ENCODE peak calls at places on chromosomes 2 and 18, in six cellular contexts. One of them, this sample, is unnamed.

GRCh38 chr2:88074854-88075292 is 7.2 kb downstream of the SMYD1 start:
- DNase-seq in kidney: no peak
- DNase-seq in pancreas: no peak
- DNase-seq in aorta: no peak
- DNase-seq in psoas muscle: no peak
- DNase-seq in H7: no peak
- DNase-seq in this sample: peak

GRCh38 chr2:143058795-143059194 is 70.4 kb upstream of the ARHGAP15 start:
- DNase-seq in H7: no peak
- DNase-seq in aorta: no peak
- DNase-seq in kidney: no peak
- DNase-seq in pancreas: no peak
- DNase-seq in psoas muscle: no peak
- DNase-seq in this sample: no peak

GRCh38 chr2:111116843-111117665 is 3.7 kb upstream of the BCL2L11 start:
- DNase-seq in aorta: peak
- DNase-seq in pancreas: peak
- DNase-seq in kidney: peak
- DNase-seq in H7: peak
- DNase-seq in psoas muscle: peak
- DNase-seq in this sample: peak

GRCh38 chr2:145723872-145724271 is 1204.0 kb upstream of the ZEB2 start:
- DNase-seq in aorta: no peak
- DNase-seq in psoas muscle: no peak
- DNase-seq in H7: no peak
- DNase-seq in kidney: no peak
- DNase-seq in pancreas: no peak
- DNase-seq in this sample: no peak

GRCh38 chr2:85326946-85327756 is 638 bp downstream of the TGOLN2 start:
- DNase-seq in H7: no peak
- DNase-seq in kidney: peak
- DNase-seq in pancreas: peak
- DNase-seq in psoas muscle: peak
- DNase-seq in aorta: peak
- DNase-seq in this sample: peak

GRCh38 chr2:109020217-109020637 is 31.2 kb upstream of the EDAR start:
- DNase-seq in pancreas: no peak
- DNase-seq in aorta: no peak
- DNase-seq in kidney: no peak
- DNase-seq in psoas muscle: no peak
- DNase-seq in H7: peak
- DNase-seq in this sample: peak

GRCh38 chr2:28360742-28361293 is 31.8 kb upstream of the FOSL2 start:
- DNase-seq in aorta: no peak
- DNase-seq in H7: no peak
- DNase-seq in psoas muscle: peak
- DNase-seq in kidney: peak
- DNase-seq in pancreas: no peak
- DNase-seq in this sample: peak

GRCh38 chr2:240520974-240521350 is 36.8 kb downstream of the ANKMY1 start:
- DNase-seq in kidney: no peak
- DNase-seq in pancreas: peak
- DNase-seq in aorta: peak
- DNase-seq in psoas muscle: no peak
- DNase-seq in H7: peak
- DNase-seq in this sample: no peak

GRCh38 chr2:67706082-67706481 is 308.9 kb downstream of the ETAA1 start:
- DNase-seq in H7: no peak
- DNase-seq in kidney: no peak
- DNase-seq in psoas muscle: no peak
- DNase-seq in pancreas: no peak
- DNase-seq in aorta: no peak
- DNase-seq in this sample: no peak

GRCh38 chr2:24049485-24050021 is at the start of gene FKBP1B:
- DNase-seq in psoas muscle: peak
- DNase-seq in pancreas: peak
- DNase-seq in H7: peak
- DNase-seq in kidney: peak
- DNase-seq in aorta: peak
- DNase-seq in this sample: peak

GRCh38 chr18:31684279-31685096 is at the start of gene B4GALT6:
- DNase-seq in pancreas: peak
- DNase-seq in aorta: no peak
- DNase-seq in H7: peak
- DNase-seq in kidney: peak
- DNase-seq in psoas muscle: peak
- DNase-seq in this sample: peak

GRCh38 chr18:77155031-77155430 is 22.4 kb upstream of the MBP start:
- DNase-seq in pancreas: no peak
- DNase-seq in psoas muscle: no peak
- DNase-seq in aorta: no peak
- DNase-seq in H7: no peak
- DNase-seq in kidney: no peak
- DNase-seq in this sample: no peak

GRCh38 chr2:106030287-106031268 is 163.5 kb downstream of the UXS1 start:
- DNase-seq in aorta: no peak
- DNase-seq in kidney: peak
- DNase-seq in psoas muscle: peak
- DNase-seq in pancreas: no peak
- DNase-seq in H7: no peak
- DNase-seq in this sample: peak
- H3K4me3 ChIP-seq in aorta: no peak
- H3K4me3 ChIP-seq in kidney: no peak
- H3K4me3 ChIP-seq in psoas muscle: peak
- H3K4me3 ChIP-seq in pancreas: no peak
- H3K4me3 ChIP-seq in H7: no peak
- H3K4me3 ChIP-seq in this sample: no peak

DNA sequence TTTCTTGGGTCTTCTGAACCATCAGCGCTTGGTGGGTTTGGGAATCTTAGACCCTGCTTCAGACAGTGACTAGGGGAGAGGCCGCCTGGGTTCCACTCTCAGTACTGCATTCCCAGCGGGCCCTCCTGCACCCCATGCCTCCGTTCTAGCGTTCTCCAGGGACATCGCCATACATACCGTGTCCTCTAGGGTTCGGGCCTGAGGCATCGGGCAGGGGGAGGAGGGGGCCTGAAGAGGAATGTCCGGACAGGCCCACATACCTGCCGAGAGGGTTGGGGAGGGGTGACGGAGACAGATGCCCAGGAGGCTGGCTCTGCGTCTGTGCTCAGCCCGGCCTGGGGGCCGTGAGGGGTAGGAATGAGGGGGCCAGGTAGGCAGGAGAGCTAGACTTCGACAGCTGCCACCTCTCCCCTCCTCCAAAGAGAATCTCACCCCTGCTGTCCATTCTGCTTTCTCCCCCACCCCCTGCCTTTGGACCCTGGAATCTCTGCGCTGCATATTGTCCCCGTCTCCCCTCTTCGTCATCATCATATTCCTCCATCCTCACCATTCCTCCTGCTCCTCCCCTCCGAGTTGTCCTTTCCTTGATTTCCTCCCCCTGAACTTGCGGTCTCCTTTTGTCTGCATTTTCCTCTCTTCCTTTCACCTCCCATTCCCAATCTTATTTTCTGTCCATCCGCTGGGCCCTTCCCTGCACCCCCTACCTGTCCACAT is 7.8 kb upstream of the WNT10A start:
- DNase-seq in psoas muscle: no peak
- DNase-seq in H7: peak
- DNase-seq in aorta: no peak
- DNase-seq in pancreas: no peak
- DNase-seq in kidney: no peak
- DNase-seq in this sample: no peak
- H3K4me3 ChIP-seq in psoas muscle: peak
- H3K4me3 ChIP-seq in H7: no peak
- H3K4me3 ChIP-seq in aorta: no peak
- H3K4me3 ChIP-seq in pancreas: no peak
- H3K4me3 ChIP-seq in kidney: no peak
- H3K4me3 ChIP-seq in this sample: no peak

GRCh38 chr2:221571391-221572179 is 519 bp downstream of the EPHA4 start:
- DNase-seq in kidney: peak
- DNase-seq in psoas muscle: peak
- DNase-seq in pancreas: peak
- DNase-seq in aorta: peak
- DNase-seq in H7: peak
- DNase-seq in this sample: no peak

GRCh38 chr2:221569342-221570278 is 2.5 kb downstream of the EPHA4 start:
- DNase-seq in kidney: no peak
- DNase-seq in pancreas: no peak
- DNase-seq in psoas muscle: no peak
- DNase-seq in H7: peak
- DNase-seq in aorta: no peak
- DNase-seq in this sample: no peak

GRCh38 chr2:221572180-221572820 is at the start of gene EPHA4:
- DNase-seq in psoas muscle: peak
- DNase-seq in aorta: peak
- DNase-seq in kidney: peak
- DNase-seq in pancreas: peak
- DNase-seq in H7: peak
- DNase-seq in this sample: no peak

GRCh38 chr2:221571108-221571390 is 1.1 kb downstream of the EPHA4 start:
- DNase-seq in pancreas: peak
- DNase-seq in H7: no peak
- DNase-seq in kidney: peak
- DNase-seq in psoas muscle: no peak
- DNase-seq in aorta: no peak
- DNase-seq in this sample: no peak

GRCh38 chr2:221570321-221571107 is 1.6 kb downstream of the EPHA4 start:
- DNase-seq in psoas muscle: no peak
- DNase-seq in aorta: peak
- DNase-seq in H7: peak
- DNase-seq in kidney: peak
- DNase-seq in pancreas: peak
- DNase-seq in this sample: no peak
- H3K4me3 ChIP-seq in psoas muscle: peak
- H3K4me3 ChIP-seq in aorta: peak
- H3K4me3 ChIP-seq in H7: peak
- H3K4me3 ChIP-seq in kidney: peak
- H3K4me3 ChIP-seq in pancreas: no peak
- H3K4me3 ChIP-seq in this sample: no peak

GRCh38 chr2:231228223-231228622 is 29.8 kb downstream of the ARMC9 start:
- DNase-seq in aorta: no peak
- DNase-seq in pancreas: no peak
- DNase-seq in kidney: no peak
- DNase-seq in H7: peak
- DNase-seq in psoas muscle: no peak
- DNase-seq in this sample: peak
- H3K4me3 ChIP-seq in aorta: no peak
- H3K4me3 ChIP-seq in pancreas: no peak
- H3K4me3 ChIP-seq in kidney: no peak
- H3K4me3 ChIP-seq in H7: no peak
- H3K4me3 ChIP-seq in psoas muscle: no peak
- H3K4me3 ChIP-seq in this sample: no peak

GRCh38 chr2:226791487-226792081 is 8.0 kb downstream of the IRS1 start:
- DNase-seq in aorta: peak
- DNase-seq in psoas muscle: peak
- DNase-seq in kidney: peak
- DNase-seq in H7: peak
- DNase-seq in pancreas: peak
- DNase-seq in this sample: peak
- H3K4me3 ChIP-seq in aorta: peak
- H3K4me3 ChIP-seq in psoas muscle: peak
- H3K4me3 ChIP-seq in kidney: peak
- H3K4me3 ChIP-seq in H7: peak
- H3K4me3 ChIP-seq in pancreas: peak
- H3K4me3 ChIP-seq in this sample: peak

GRCh38 chr2:219446101-219446504 is 11.5 kb downstream of the SPEG start:
- DNase-seq in pancreas: no peak
- DNase-seq in psoas muscle: peak
- DNase-seq in aorta: no peak
- DNase-seq in kidney: no peak
- DNase-seq in H7: peak
- DNase-seq in this sample: peak
- H3K4me3 ChIP-seq in pancreas: no peak
- H3K4me3 ChIP-seq in psoas muscle: no peak
- H3K4me3 ChIP-seq in aorta: no peak
- H3K4me3 ChIP-seq in kidney: no peak
- H3K4me3 ChIP-seq in H7: no peak
- H3K4me3 ChIP-seq in this sample: no peak

This sample was measured in NB4.